ENCODE peak calls at places on chromosomes 11 and 22, in ten cellular contexts. E, W, G, Z, T, D, Q, O, Y and N are unnamed samples.

GRCh38 chr11:79156031-79156430 is 284.8 kb downstream of the TENM4 start:
- DNase-seq in E (no peak), W (no peak), G (no peak), Z (no peak), T (no peak), D (no peak), Q (no peak), O (no peak), Y (no peak), N (no peak)

GRCh38 chr22:19037282-19038163 is 84.7 kb downstream of the DGCR2 start:
- DNase-seq in E (no peak), W (no peak), G (peak), Z (no peak), T (no peak), D (no peak), Q (no peak), O (no peak), Y (no peak), N (no peak)

GRCh38 chr11:69896250-69896649 is 77.0 kb upstream of the FGF3 start:
- DNase-seq in E (no peak), W (no peak), G (no peak), Z (no peak), T (no peak), D (no peak), Q (no peak), O (no peak), Y (no peak), N (no peak)

GRCh38 chr22:23219787-23220484 is 39.6 kb downstream of the BCR start:
- DNase-seq in E (no peak), W (no peak), G (no peak), Z (no peak), T (peak), D (no peak), Q (peak), O (peak), Y (peak), N (peak)

GRCh38 chr11:62552931-62553838 is 6.6 kb upstream of the AHNAK start:
- DNase-seq in E (peak), W (peak), G (no peak), Z (peak), T (peak), D (no peak), Q (peak), O (peak), Y (peak), N (peak)

GRCh38 chr11:99268895-99269294 is 248.1 kb downstream of the CNTN5 start:
- DNase-seq in E (no peak), W (no peak), G (no peak), Z (no peak), T (no peak), D (no peak), Q (no peak), O (no peak), Y (peak), N (no peak)

GRCh38 chr11:75539459-75540022 is 13.8 kb upstream of the GDPD5 start:
- DNase-seq in E (no peak), W (no peak), G (no peak), Z (no peak), T (no peak), D (no peak), Q (no peak), O (no peak), Y (no peak), N (no peak)

GRCh38 chr22:48492371-48493320 is 1335.0 kb downstream of the BRD1 start:
- DNase-seq in E (peak), W (peak), G (peak), Z (peak), T (peak), D (no peak), Q (peak), O (peak), Y (peak), N (peak)

GRCh38 chr22:28917747-28918543 is 34.6 kb downstream of the ZNRF3 start:
- DNase-seq in E (peak), W (peak), G (no peak), Z (peak), T (peak), D (no peak), Q (peak), O (peak), Y (no peak), N (no peak)

GRCh38 chr11:78349114-78349513 is 68.5 kb downstream of the GAB2 start:
- DNase-seq in E (no peak), W (no peak), G (no peak), Z (no peak), T (no peak), D (no peak), Q (no peak), O (no peak), Y (no peak), N (no peak)

GRCh38 chr22:42630901-42631602 is 9.3 kb downstream of the ATP5MGL start:
- DNase-seq in E (no peak), W (no peak), G (no peak), Z (no peak), T (no peak), D (no peak), Q (no peak), O (peak), Y (no peak), N (no peak)

GRCh38 chr11:76239483-76240142 is 33.3 kb upstream of the WNT11 start:
- DNase-seq in E (no peak), W (no peak), G (no peak), Z (no peak), T (no peak), D (no peak), Q (no peak), O (peak), Y (no peak), N (no peak)

GRCh38 chr22:22168190-22168940 is 76.2 kb upstream of the VPREB1 start:
- DNase-seq in E (no peak), W (peak), G (no peak), Z (no peak), T (peak), D (no peak), Q (peak), O (no peak), Y (peak), N (peak)

GRCh38 chr11:120179071-120179672 is 31.7 kb upstream of the OAF start:
- DNase-seq in E (no peak), W (no peak), G (no peak), Z (no peak), T (no peak), D (no peak), Q (no peak), O (peak), Y (no peak), N (no peak)

GRCh38 chr22:38383417-38383816 is 66.2 kb upstream of the CSNK1E start:
- DNase-seq in E (no peak), W (no peak), G (no peak), Z (no peak), T (no peak), D (no peak), Q (no peak), O (no peak), Y (peak), N (no peak)

GRCh38 chr22:36613958-36614357 is 85.0 kb upstream of the EIF3D start:
- DNase-seq in E (no peak), W (peak), G (no peak), Z (no peak), T (peak), D (no peak), Q (no peak), O (no peak), Y (no peak), N (no peak)

GRCh38 chr22:24953294-24954113 is 988 bp downstream of the KIAA1671 start:
- DNase-seq in E (peak), W (peak), G (peak), Z (peak), T (no peak), D (no peak), Q (peak), O (peak), Y (no peak), N (no peak)

GRCh38 chr11:118247041-118247440 is 5.1 kb downstream of the MPZL3 start:
- DNase-seq in E (no peak), W (no peak), G (no peak), Z (no peak), T (no peak), D (no peak), Q (no peak), O (no peak), Y (peak), N (no peak)

GRCh38 chr11:85680897-85681296 is 5.1 kb downstream of the CCDC89 start:
- DNase-seq in E (no peak), W (no peak), G (no peak), Z (no peak), T (no peak), D (no peak), Q (no peak), O (no peak), Y (no peak), N (no peak)

GRCh38 chr11:27294654-27295053 is 68.4 kb downstream of the CCDC34 start:
- DNase-seq in E (no peak), W (peak), G (no peak), Z (no peak), T (no peak), D (no peak), Q (peak), O (no peak), Y (no peak), N (no peak)

GRCh38 chr22:25545117-25545516 is 19.4 kb upstream of the GRK3 start:
- DNase-seq in E (no peak), W (no peak), G (no peak), Z (no peak), T (no peak), D (no peak), Q (no peak), O (no peak), Y (no peak), N (no peak)

GRCh38 chr11:19777032-19777341 is 64.3 kb downstream of the NAV2 start:
- DNase-seq in E (no peak), W (peak), G (peak), Z (no peak), T (no peak), D (no peak), Q (peak), O (no peak), Y (peak), N (no peak)

GRCh38 chr11:61004841-61005240 is 33.4 kb downstream of the CD6 start:
- DNase-seq in E (no peak), W (no peak), G (no peak), Z (no peak), T (peak), D (no peak), Q (no peak), O (no peak), Y (no peak), N (no peak)

GRCh38 chr11:10856689-10857603 is 907 bp downstream of the ZBED5 start:
- DNase-seq in E (peak), W (peak), G (no peak), Z (peak), T (peak), D (no peak), Q (peak), O (no peak), Y (peak), N (no peak)

GRCh38 chr11:68430801-68431200 is 29.8 kb upstream of the PPP6R3 start:
- DNase-seq in E (no peak), W (no peak), G (no peak), Z (no peak), T (no peak), D (no peak), Q (peak), O (peak), Y (peak), N (no peak)

GRCh38 chr22:37999640-38000272 is 15.4 kb upstream of the SOX10 start:
- DNase-seq in E (no peak), W (no peak), G (peak), Z (no peak), T (peak), D (no peak), Q (no peak), O (no peak), Y (peak), N (peak)

GRCh38 chr22:27801197-27801615 is 350 bp downstream of the MN1 start:
- DNase-seq in E (no peak), W (peak), G (peak), Z (peak), T (peak), D (no peak), Q (peak), O (no peak), Y (peak), N (peak)

GRCh38 chr22:20508815-20509271 is 1.4 kb downstream of the MED15 start:
- DNase-seq in E (no peak), W (no peak), G (no peak), Z (no peak), T (no peak), D (no peak), Q (no peak), O (no peak), Y (no peak), N (no peak)

GRCh38 chr11:118055966-118056365 is 20.9 kb upstream of the TMPRSS4 start:
- DNase-seq in E (no peak), W (no peak), G (no peak), Z (no peak), T (no peak), D (no peak), Q (peak), O (no peak), Y (no peak), N (no peak)

GRCh38 chr11:74070713-74071506 is 62.0 kb upstream of the UCP3 start:
- DNase-seq in E (no peak), W (no peak), G (no peak), Z (no peak), T (no peak), D (no peak), Q (no peak), O (no peak), Y (peak), N (peak)

GRCh38 chr11:60831501-60832079 is 10.3 kb upstream of the CCDC86 start:
- DNase-seq in E (no peak), W (no peak), G (no peak), Z (no peak), T (peak), D (no peak), Q (no peak), O (no peak), Y (peak), N (no peak)

GRCh38 chr22:22916215-22916951 is 28.8 kb downstream of the IGLL5 start:
- DNase-seq in E (no peak), W (no peak), G (no peak), Z (no peak), T (no peak), D (no peak), Q (no peak), O (no peak), Y (no peak), N (no peak)

GRCh38 chr11:102829671-102830070 is 13.7 kb downstream of the MMP3 start:
- DNase-seq in E (no peak), W (no peak), G (no peak), Z (no peak), T (no peak), D (no peak), Q (no peak), O (no peak), Y (no peak), N (no peak)

GRCh38 chr11:113204280-113204679 is 110.1 kb upstream of the TTC12 start:
- DNase-seq in E (no peak), W (no peak), G (no peak), Z (no peak), T (no peak), D (no peak), Q (no peak), O (no peak), Y (peak), N (no peak)

GRCh38 chr11:57513446-57513795 is 2.1 kb downstream of the SLC43A1 start:
- DNase-seq in E (no peak), W (no peak), G (no peak), Z (no peak), T (no peak), D (no peak), Q (no peak), O (no peak), Y (no peak), N (no peak)
- H3K4me3 ChIP-seq in E (no peak), W (no peak), G (no peak), Z (no peak), T (no peak), D (peak), Q (no peak), O (no peak), Y (no peak), N (peak)

GRCh38 chr22:30867746-30868662 is 100.6 kb downstream of the MORC2 start:
- DNase-seq in E (no peak), W (no peak), G (peak), Z (no peak), T (no peak), D (no peak), Q (peak), O (no peak), Y (no peak), N (no peak)

GRCh38 chr22:30868663-30869385 is 99.8 kb downstream of the MORC2 start:
- DNase-seq in E (peak), W (no peak), G (peak), Z (no peak), T (no peak), D (no peak), Q (peak), O (no peak), Y (no peak), N (peak)

GRCh38 chr22:30865656-30866055 is 102.9 kb downstream of the MORC2 start:
- DNase-seq in E (no peak), W (no peak), G (peak), Z (no peak), T (no peak), D (no peak), Q (no peak), O (peak), Y (no peak), N (no peak)

GRCh38 chr22:30866216-30866615 is 102.4 kb downstream of the MORC2 start:
- DNase-seq in E (no peak), W (no peak), G (no peak), Z (no peak), T (no peak), D (no peak), Q (no peak), O (no peak), Y (no peak), N (no peak)

DNA sequence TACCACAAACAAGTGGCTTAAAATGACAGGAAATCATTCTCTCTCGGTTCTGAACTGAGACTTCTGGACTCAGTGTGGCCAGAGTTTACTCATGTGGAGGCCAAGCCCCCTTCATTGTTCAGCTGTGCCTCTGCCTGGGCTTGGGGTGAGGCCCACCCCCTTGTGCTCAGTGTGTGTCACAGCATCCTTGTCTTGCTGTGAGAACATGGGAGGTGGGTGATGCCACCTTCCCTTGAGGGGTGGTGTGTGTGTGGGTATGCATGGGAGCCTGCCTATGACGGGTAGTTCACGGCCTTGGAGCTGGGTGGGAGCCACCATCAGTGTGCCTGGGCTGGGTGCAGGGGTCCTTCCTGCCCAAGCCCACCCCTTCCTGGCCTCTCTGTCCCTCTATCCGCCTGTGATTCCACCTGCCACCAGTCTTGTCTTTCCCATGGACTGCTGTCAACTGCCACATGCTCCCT is 101.7 kb downstream of the MORC2 start:
- DNase-seq in E (peak), W (peak), G (peak), Z (no peak), T (no peak), D (no peak), Q (no peak), O (no peak), Y (peak), N (no peak)
- TF ChIP-seq CTCF in E (no peak), W (peak), G (no peak), Z (no peak), T (no peak), D (no peak), Q (no peak), O (no peak), Y (peak), N (peak)

GRCh38 chr11:63999349-64000025 is 13.2 kb downstream of the OTUB1 start:
- DNase-seq in E (peak), W (peak), G (no peak), Z (peak), T (peak), D (no peak), Q (peak), O (no peak), Y (peak), N (peak)
- H3K4me3 ChIP-seq in E (peak), W (peak), G (peak), Z (peak), T (peak), D (peak), Q (no peak), O (peak), Y (peak), N (peak)

DNA sequence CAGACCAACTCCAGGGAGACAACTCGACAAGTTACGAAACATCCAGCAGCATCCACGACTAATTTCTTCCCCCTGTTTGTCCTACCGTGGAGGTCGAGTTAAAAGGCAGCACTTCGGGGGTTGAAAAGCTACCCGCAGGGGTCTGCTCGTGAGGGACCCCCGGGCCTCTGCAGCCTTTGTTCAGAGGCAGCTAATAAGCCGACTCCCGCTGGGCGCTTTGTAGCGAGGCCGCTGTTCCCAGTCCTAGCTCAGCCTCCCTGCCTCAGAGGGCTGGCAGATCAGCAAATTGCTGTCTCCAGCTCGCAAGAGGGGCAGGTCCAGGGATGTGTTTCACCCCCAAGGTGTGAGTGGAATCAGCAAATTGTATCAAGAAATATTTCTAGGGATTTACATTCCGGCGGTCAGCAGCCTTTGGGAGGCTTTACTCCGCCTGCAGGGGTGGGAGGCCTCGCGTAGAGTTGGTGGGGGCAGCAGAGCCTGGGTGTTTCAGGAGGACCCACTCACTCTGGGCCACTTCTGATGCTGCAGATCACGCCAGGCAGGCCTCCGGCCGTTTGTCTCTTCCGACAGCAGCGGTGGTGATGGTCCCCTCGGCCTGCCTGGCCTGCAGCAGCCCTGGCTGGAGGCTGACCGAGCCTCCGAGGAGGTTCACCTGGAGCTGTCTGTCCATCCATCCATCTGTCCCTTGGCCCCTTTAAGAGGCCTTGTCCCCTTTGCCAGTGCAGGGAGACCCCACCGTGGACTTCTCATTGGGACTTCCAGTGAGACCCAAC is 21.6 kb upstream of the KCNQ1OT1 start:
- DNase-seq in E (no peak), W (peak), G (no peak), Z (no peak), T (no peak), D (no peak), Q (no peak), O (no peak), Y (no peak), N (no peak)
- TF ChIP-seq CTCF in E (no peak), W (no peak), G (no peak), Z (no peak), T (no peak), D (no peak), Q (no peak), O (no peak), Y (no peak), N (no peak)

GRCh38 chr11:125123194-125123946 is 11.9 kb upstream of the TMEM218 start:
- DNase-seq in E (no peak), W (no peak), G (no peak), Z (no peak), T (no peak), D (no peak), Q (no peak), O (no peak), Y (no peak), N (no peak)
- H3K4me3 ChIP-seq in E (no peak), W (no peak), G (no peak), Z (no peak), T (no peak), D (no peak), Q (no peak), O (no peak), Y (no peak), N (no peak)

DNA sequence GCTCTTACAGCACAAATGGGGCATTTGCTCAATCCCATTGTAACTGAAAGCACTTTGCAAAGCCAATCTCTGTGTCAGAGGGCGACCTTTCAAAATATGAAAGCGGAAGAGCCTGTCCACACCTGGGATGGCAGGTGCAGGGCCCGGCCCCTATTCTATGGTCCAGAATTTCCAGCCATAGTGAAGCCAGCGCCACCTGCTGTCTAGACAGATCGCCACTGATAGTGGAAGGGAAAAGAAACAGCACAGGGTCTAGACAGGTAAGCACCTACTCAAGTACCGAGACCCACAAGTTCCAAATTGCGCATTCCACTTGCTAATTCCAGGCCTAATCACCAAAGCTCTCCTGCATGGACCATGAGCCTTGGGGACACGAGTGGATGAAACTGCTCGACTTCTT is 141.4 kb downstream of the NTM start:
- DNase-seq in E (no peak), W (peak), G (no peak), Z (no peak), T (peak), D (no peak), Q (peak), O (no peak), Y (peak), N (no peak)
- TF ChIP-seq CTCF in E (peak), W (peak), G (peak), Z (peak), T (peak), D (peak), Q (peak), O (peak), Y (peak), N (peak)